ENCODE peak calls at places on chromosomes 16 and 17, in six cellular contexts. K is upper lobe of left lung, C is lower lobe of right lung, D is sciatic nerve, N is activated B cell treated with CpG ODN at 0.5 μM for 24 hours, B is A549. U is an unnamed sample.

GRCh38 chr16:3143598-3144330 is 8.9 kb downstream of the ZNF213 start:
- ATAC-seq in B (peak; percentile 14), C (no peak), K (no peak), D (no peak), N (no peak), U (no peak)

GRCh38 chr17:28974451-28974850 is 23.1 kb upstream of the PHF12 start:
- ATAC-seq in K (no peak), N (no peak), B (no peak), D (no peak), C (no peak), U (no peak)

GRCh38 chr16:71648921-71649320 is 22.9 kb downstream of the MARVELD3 start:
- ATAC-seq in D (no peak), N (no peak), K (no peak), C (no peak), B (peak; percentile 79), U (no peak)

GRCh38 chr17:72120878-72121163 is at the start of gene SOX9:
- ATAC-seq in D (peak; percentile 94), B (peak; percentile 88), N (peak; percentile 47), K (peak; percentile 92), C (peak; percentile 94), U (peak; percentile 86)

GRCh38 chr17:17320188-17320910 is 17.2 kb downstream of the NT5M start:
- ATAC-seq in B (no peak), D (no peak), C (no peak), N (no peak), K (no peak), U (no peak)

GRCh38 chr16:76346210-76346609 is 69.0 kb downstream of the CNTNAP4 start:
- ATAC-seq in D (no peak), K (no peak), B (no peak), C (no peak), N (no peak), U (no peak)

GRCh38 chr16:20242568-20243240 is 84.6 kb downstream of the GP2 start:
- ATAC-seq in K (no peak), N (no peak), D (no peak), B (no peak), C (no peak), U (no peak)

GRCh38 chr16:30006095-30006473 is 4.7 kb downstream of the DOC2A start:
- ATAC-seq in B (no peak), N (no peak), K (no peak), C (no peak), D (no peak), U (no peak)

GRCh38 chr17:78889525-78889924 is 13.5 kb downstream of the CEP295NL start:
- ATAC-seq in B (no peak), C (peak; percentile 20), D (no peak), N (peak; percentile 73), K (no peak), U (no peak)

GRCh38 chr16:70712942-70713341 is 27.1 kb upstream of the MTSS2 start:
- ATAC-seq in B (no peak), D (no peak), K (no peak), N (no peak), C (no peak), U (no peak)

GRCh38 chr16:55439101-55439690 is 39.8 kb upstream of the MMP2 start:
- ATAC-seq in K (peak; percentile 83), C (peak; percentile 53), N (no peak), B (no peak), D (peak; percentile 75), U (peak; percentile 82)

GRCh38 chr16:88881090-88881580 is 14.7 kb upstream of the PABPN1L start:
- ATAC-seq in C (no peak), K (no peak), D (no peak), B (no peak), N (no peak), U (no peak)

GRCh38 chr17:58325976-58326468 is 2.6 kb downstream of the TSPOAP1 start:
- ATAC-seq in C (no peak), N (no peak), D (no peak), K (no peak), B (peak; percentile 43), U (no peak)

GRCh38 chr17:10797848-10798328 is 6.0 kb downstream of the TMEM238L start:
- ATAC-seq in D (peak; percentile 33), K (no peak), B (peak; percentile 31), C (peak; percentile 19), N (no peak), U (no peak)

GRCh38 chr17:47850373-47850691 is 631 bp downstream of the SP6 start:
- ATAC-seq in N (no peak), B (no peak), K (peak; percentile 4), D (peak; percentile 6), C (peak; percentile 2), U (no peak)

GRCh38 chr16:67865318-67865717 is 7.5 kb upstream of the EDC4 start:
- ATAC-seq in D (peak; percentile 7), C (peak; percentile 45), K (peak; percentile 21), B (peak; percentile 84), N (peak; percentile 57), U (no peak)

GRCh38 chr16:4639899-4640509 is 15.4 kb downstream of the MGRN1 start:
- ATAC-seq in C (peak; percentile 30), B (no peak), N (no peak), D (peak; percentile 25), K (no peak), U (no peak)

GRCh38 chr17:36089888-36090836 is at the start of gene CCL3:
- ATAC-seq in N (peak; percentile 78), B (no peak), D (peak; percentile 76), K (peak; percentile 62), C (peak; percentile 66), U (peak; percentile 55)

GRCh38 chr16:2966803-2967184 is 2.4 kb upstream of the PAQR4 start:
- ATAC-seq in K (no peak), C (no peak), D (no peak), N (no peak), B (no peak), U (no peak)

GRCh38 chr16:12330977-12331376 is 354.4 kb downstream of the SNX29 start:
- ATAC-seq in D (no peak), K (no peak), B (no peak), C (no peak), N (no peak), U (no peak)

GRCh38 chr16:67459066-67459857 is 21.7 kb downstream of the ATP6V0D1 start:
- ATAC-seq in K (peak; percentile 43), N (no peak), B (peak; percentile 7), C (peak; percentile 75), D (peak; percentile 60), U (peak; percentile 13)

GRCh38 chr17:70924776-70925175 is 755.4 kb downstream of the KCNJ2 start:
- ATAC-seq in N (no peak), K (no peak), B (no peak), D (no peak), C (no peak), U (no peak)

GRCh38 chr17:67431210-67432015 is 54.3 kb downstream of the PITPNC1 start:
- ATAC-seq in D (no peak), N (no peak), C (no peak), B (peak; percentile 72), K (peak; percentile 42), U (no peak)

GRCh38 chr17:51397361-51398127 is 137.2 kb downstream of the UTP18 start:
- ATAC-seq in C (no peak), K (no peak), D (no peak), N (no peak), B (peak; percentile 96), U (no peak)

GRCh38 chr16:426115-426905 is 861 bp downstream of the RAB11FIP3 start:
- ATAC-seq in N (no peak), D (no peak), B (peak; percentile 42), C (no peak), K (no peak), U (peak; percentile 5)

GRCh38 chr16:68059804-68060203 is 25.4 kb upstream of the NFATC3 start:
- ATAC-seq in D (no peak), K (no peak), C (no peak), B (no peak), N (no peak), U (no peak)

GRCh38 chr16:4488486-4488967 is 12.3 kb downstream of the HMOX2 start:
- ATAC-seq in B (no peak), C (peak; percentile 25), D (no peak), N (no peak), K (no peak), U (no peak)

GRCh38 chr17:68541816-68542215 is 29.6 kb downstream of the PRKAR1A start:
- ATAC-seq in B (no peak), N (no peak), K (no peak), D (no peak), C (no peak), U (no peak)

GRCh38 chr16:62882552-62883221 is 846.4 kb upstream of the CDH8 start:
- ATAC-seq in C (no peak), N (no peak), D (no peak), K (no peak), B (no peak), U (no peak)